ENCODE peak calls at places on chromosomes 12 and 14, in four cellular contexts. N, G, L and Q are unnamed samples. For H3K36me3, the result is how much of the 10 kb centered on the place peaks cover.

GRCh38 chr12:91441236-91441635 is 258.6 kb upstream of the DCN start:
- DNase-seq in N (no peak), G (no peak), L (no peak), Q (no peak)

GRCh38 chr14:75877884-75878283 is 103.9 kb downstream of the TGFB3 start:
- DNase-seq in N (no peak), G (no peak), L (no peak), Q (no peak)

GRCh38 chr12:89947437-89948265 is 239.0 kb upstream of the ATP2B1 start:
- DNase-seq in N (no peak), G (no peak), L (no peak), Q (no peak)

GRCh38 chr14:77641534-77642341 is 25.3 kb upstream of the SPTLC2 start:
- DNase-seq in N (peak), G (peak), L (no peak), Q (peak)

GRCh38 chr12:61367281-61367785 is 892.9 kb upstream of the USP15 start:
- DNase-seq in N (no peak), G (no peak), L (peak), Q (no peak)

GRCh38 chr12:108633534-108634224 is at the start of gene SELPLG:
- DNase-seq in N (peak), G (no peak), L (peak), Q (no peak)

GRCh38 chr12:4030938-4031702 is 157.9 kb upstream of the PARP11 start:
- DNase-seq in N (peak), G (peak), L (no peak), Q (peak)

GRCh38 chr12:57897296-57897974 is 43.9 kb upstream of the ATP23 start:
- DNase-seq in N (no peak), G (peak), L (no peak), Q (no peak)

GRCh38 chr14:90288646-90289355 is 32.4 kb downstream of the PSMC1 start:
- DNase-seq in N (peak), G (no peak), L (no peak), Q (no peak)

DNA sequence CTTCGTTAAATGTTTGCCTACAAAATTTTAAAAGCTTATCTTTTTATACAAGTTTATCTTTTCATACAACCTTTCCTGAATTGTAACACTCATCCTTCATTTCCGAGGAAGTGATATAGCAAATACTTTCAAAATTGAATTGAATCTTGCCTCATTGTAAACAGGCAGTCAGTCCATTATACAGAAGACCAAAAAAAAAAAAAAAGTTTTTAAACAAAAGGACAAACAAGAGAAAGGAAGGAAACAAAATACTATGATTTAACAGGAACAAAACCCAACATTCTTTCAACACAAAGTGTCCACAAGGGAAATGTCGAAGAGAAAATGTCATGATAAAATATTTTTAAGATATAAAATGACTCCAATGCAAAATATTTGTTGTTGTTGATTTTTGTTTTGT is 8.5 kb downstream of the ATF7 start:
- DNase-seq in N (no peak), G (no peak), L (no peak), Q (no peak)
- H3K4me3 ChIP-seq in N (peak), G (no peak), L (peak), Q (no peak)

DNA sequence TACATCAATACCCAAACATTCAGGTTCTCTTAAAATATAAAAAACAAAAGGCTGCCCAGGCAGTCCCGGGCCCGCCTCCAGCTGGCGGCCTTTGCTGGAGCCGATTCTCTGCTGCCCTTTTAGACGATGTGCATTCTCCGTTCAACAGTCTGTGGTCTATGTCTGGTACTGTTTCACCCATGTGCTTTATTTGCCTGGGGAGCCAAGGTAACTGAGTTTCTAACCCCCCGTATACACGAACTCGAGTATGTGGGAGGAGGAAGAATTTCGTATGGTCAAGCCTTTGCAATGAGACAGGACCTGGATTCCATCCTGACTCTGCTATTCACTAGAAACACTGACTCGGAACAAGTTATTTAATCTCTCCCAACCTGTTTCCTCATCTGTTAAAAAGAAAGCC is 54.1 kb upstream of the GPR68 start:
- DNase-seq in N (no peak), G (no peak), L (no peak), Q (no peak)
- H3K36me3 ChIP-seq in N (under half), G (under half), L (half or more), Q (under half)

GRCh38 chr14:21734457-21735074 is 60.9 kb upstream of the OR4E1 start:
- DNase-seq in N (no peak), G (no peak), L (peak), Q (peak)

GRCh38 chr14:21735200-21735599 is 61.6 kb upstream of the OR4E1 start:
- DNase-seq in N (no peak), G (no peak), L (no peak), Q (no peak)

GRCh38 chr14:21724115-21724973 is 50.7 kb upstream of the OR4E1 start:
- DNase-seq in N (no peak), G (no peak), L (no peak), Q (no peak)

DNA sequence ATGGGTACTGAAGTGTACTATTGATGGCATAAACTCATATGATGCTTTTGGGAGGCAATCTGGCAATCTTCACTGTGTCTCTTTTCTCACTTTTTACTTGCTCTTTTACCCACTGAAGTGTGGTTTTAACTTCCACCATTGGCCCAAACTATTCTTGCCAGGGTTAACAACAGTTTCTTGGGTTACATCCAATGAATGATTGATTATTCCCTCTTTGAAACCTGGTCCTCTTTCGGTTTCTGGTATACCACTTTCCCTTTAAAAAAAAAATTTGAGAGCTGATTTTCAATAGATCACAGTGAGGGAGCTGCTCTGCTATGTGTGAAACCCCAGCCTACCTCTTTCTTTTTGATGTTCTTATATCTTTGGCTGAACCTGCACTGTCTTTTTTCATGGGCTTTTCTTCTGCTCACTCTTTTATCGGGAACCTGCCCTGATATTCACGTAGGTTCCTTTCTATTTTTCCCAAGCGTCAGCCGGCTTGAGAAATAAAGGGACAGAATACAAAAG is 56.1 kb upstream of the OR4E1 start:
- DNase-seq in N (no peak), G (no peak), L (no peak), Q (no peak)
- H3K4me3 ChIP-seq in N (no peak), G (no peak), L (no peak), Q (no peak)

GRCh38 chr14:37594916-37595808 is at the start of the genes FOXA1 and TTC6:
- DNase-seq in N (no peak), G (peak), L (no peak), Q (peak)
- H3K36me3 ChIP-seq in N (under half), G (under half), L (under half), Q (under half)